ENCODE peak calls at places on chromosome 12, in four cellular contexts. M, O, I and N are unnamed samples.

GRCh38 chr12:71158361-71158882 is 623 bp upstream of the TSPAN8 start:
- DNase-seq in I (no peak), O (no peak), M (peak), N (no peak)

GRCh38 chr12:32896438-32897275 is at the start of gene PKP2:
- DNase-seq in O (peak), M (peak), I (peak), N (no peak)

GRCh38 chr12:29309320-29309902 is 71.6 kb downstream of the ERGIC2 start:
- DNase-seq in O (no peak), I (no peak), M (no peak), N (no peak)

GRCh38 chr12:105983622-105984325 is 155.0 kb downstream of the NUAK1 start:
- DNase-seq in O (no peak), M (no peak), I (no peak), N (no peak)

GRCh38 chr12:46124848-46125619 is 134.7 kb upstream of the SCAF11 start:
- DNase-seq in M (peak), O (no peak), I (peak), N (no peak)

GRCh38 chr12:8648598-8649205 is 13.9 kb downstream of the MFAP5 start:
- DNase-seq in O (no peak), I (no peak), M (no peak), N (no peak)

GRCh38 chr12:59408431-59408830 is 187.4 kb upstream of the SLC16A7 start:
- DNase-seq in I (no peak), O (no peak), M (no peak), N (no peak)

GRCh38 chr12:50650285-50650684 is 113.6 kb upstream of the ATF1 start:
- DNase-seq in I (no peak), M (no peak), O (no peak), N (no peak)

GRCh38 chr12:96220902-96221301 is 26.7 kb downstream of the ELK3 start:
- DNase-seq in I (no peak), M (no peak), O (peak), N (no peak)

GRCh38 chr12:76033116-76034001 is 1.8 kb upstream of the PHLDA1 start:
- DNase-seq in M (no peak), I (no peak), O (no peak), N (no peak)

GRCh38 chr12:132812631-132813305 is 15.9 kb downstream of the GOLGA3 start:
- DNase-seq in I (no peak), M (no peak), O (no peak), N (no peak)